ENCODE peak calls at places on chromosomes 16 and 17, in four cellular contexts. P, N, B and C are unnamed samples.

GRCh38 chr17:43042025-43042424 is 17.0 kb downstream of the RND2 start:
- DNase-seq in P (no peak), N (peak), B (no peak), C (peak)

GRCh38 chr16:53980675-53981074 is 276.7 kb downstream of the FTO start:
- DNase-seq in B (no peak), N (no peak), P (no peak), C (no peak)

GRCh38 chr16:81174644-81175324 is 63.7 kb upstream of the BCO1 start:
- DNase-seq in B (peak), N (no peak), P (no peak), C (no peak)

GRCh38 chr16:55812951-55813350 is 19.9 kb downstream of the CES1 start:
- DNase-seq in B (no peak), P (no peak), N (no peak), C (no peak)

GRCh38 chr16:64311241-64311640 is 810.6 kb downstream of the CDH11 start:
- DNase-seq in N (no peak), B (peak), P (no peak), C (no peak)

GRCh38 chr16:4687946-4688673 is 5.3 kb upstream of the NUDT16L1 start:
- DNase-seq in P (no peak), B (no peak), N (no peak), C (no peak)

GRCh38 chr17:73546770-73547345 is 97.4 kb downstream of the SDK2 start:
- DNase-seq in N (peak), B (no peak), P (peak), C (peak)

GRCh38 chr17:81909966-81910839 is 996 bp downstream of the PCYT2 start:
- DNase-seq in B (no peak), P (no peak), N (no peak), C (peak)

GRCh38 chr17:74361613-74362391 is at the start of gene BTBD17:
- DNase-seq in B (no peak), N (peak), P (peak), C (peak)